ENCODE peak calls at places on chromosome 3, in six cellular contexts. Q is trophoblast cell, R is mesenchymal stem cell, W is H9, K is neuronal stem cell, V is H1. X is an unnamed sample.

GRCh38 chr3:192843742-192844350 is 73.8 kb downstream of the MB21D2 start:
- DNase-seq in Q (no peak), R (no peak), W (no peak), K (no peak), V (no peak), X (no peak)

GRCh38 chr3:179068779-179069530 is 2.7 kb downstream of the ZMAT3 start:
- DNase-seq in Q (no peak), R (peak), W (no peak), K (no peak), V (no peak), X (peak)

GRCh38 chr3:66239513-66240135 is 18.8 kb downstream of the SLC25A26 start:
- DNase-seq in Q (no peak), R (no peak), W (no peak), K (no peak), V (no peak), X (no peak)

GRCh38 chr3:179646177-179646576 is 6.7 kb upstream of the USP13 start:
- DNase-seq in Q (no peak), R (no peak), W (no peak), K (no peak), V (no peak), X (no peak)

GRCh38 chr3:179852117-179852886 is 184.4 kb downstream of the PEX5L start:
- DNase-seq in Q (peak), R (peak), W (peak), K (no peak), V (no peak), X (peak)

GRCh38 chr3:157794771-157795170 is 291.6 kb upstream of the VEPH1 start:
- DNase-seq in Q (no peak), R (peak), W (no peak), K (no peak), V (no peak), X (peak)

GRCh38 chr3:189927975-189928895 is 192.5 kb downstream of the P3H2 start:
- DNase-seq in Q (peak), R (no peak), W (no peak), K (no peak), V (no peak), X (no peak)

GRCh38 chr3:105786988-105787387 is 81.8 kb downstream of the CBLB start:
- DNase-seq in Q (no peak), R (no peak), W (no peak), K (no peak), V (no peak), X (no peak)

GRCh38 chr3:73475175-73475574 is 149.6 kb downstream of the PDZRN3 start:
- DNase-seq in Q (no peak), R (no peak), W (no peak), K (no peak), V (no peak), X (no peak)

GRCh38 chr3:151169262-151169661 is 33.8 kb downstream of the GPR171 start:
- DNase-seq in Q (peak), R (peak), W (no peak), K (no peak), V (no peak), X (peak)

GRCh38 chr3:157436583-157437300 is at the start of gene PTX3:
- DNase-seq in Q (peak), R (peak), W (peak), K (peak), V (no peak), X (peak)

GRCh38 chr3:73401058-73401457 is 223.7 kb downstream of the PDZRN3 start:
- DNase-seq in Q (peak), R (peak), W (no peak), K (no peak), V (no peak), X (peak)

GRCh38 chr3:42159706-42160472 is 68.7 kb downstream of the TRAK1 start:
- DNase-seq in Q (peak), R (peak), W (peak), K (peak), V (peak), X (no peak)

GRCh38 chr3:192435241-192435640 is 292.1 kb downstream of the FGF12 start:
- DNase-seq in Q (no peak), R (no peak), W (no peak), K (no peak), V (no peak), X (no peak)

GRCh38 chr3:9091811-9092210 is 128.5 kb upstream of the RAD18 start:
- DNase-seq in Q (no peak), R (no peak), W (no peak), K (no peak), V (no peak), X (no peak)

GRCh38 chr3:42071720-42072582 is 19.2 kb upstream of the TRAK1 start:
- DNase-seq in Q (peak), R (peak), W (peak), K (no peak), V (no peak), X (peak)

GRCh38 chr3:185335799-185336198 is 27.1 kb upstream of the MAP3K13 start:
- DNase-seq in Q (peak), R (peak), W (no peak), K (no peak), V (no peak), X (peak)

GRCh38 chr3:60188803-60189202 is 1062.4 kb downstream of the FHIT start:
- DNase-seq in Q (peak), R (no peak), W (no peak), K (no peak), V (no peak), X (no peak)

GRCh38 chr3:48068886-48069285 is 52.7 kb upstream of the MAP4 start:
- DNase-seq in Q (no peak), R (no peak), W (no peak), K (no peak), V (no peak), X (no peak)

GRCh38 chr3:121844892-121845291 is 9.9 kb downstream of the EAF2 start:
- DNase-seq in Q (no peak), R (no peak), W (no peak), K (no peak), V (no peak), X (no peak)

GRCh38 chr3:59502806-59503205 is 453.0 kb upstream of the CFAP20DC start:
- DNase-seq in Q (peak), R (peak), W (no peak), K (no peak), V (no peak), X (peak)

GRCh38 chr3:62229908-62230307 is 143.4 kb downstream of the FEZF2 start:
- DNase-seq in Q (peak), R (peak), W (no peak), K (no peak), V (no peak), X (no peak)

GRCh38 chr3:129609591-129610169 is 3.2 kb upstream of the PLXND1 start:
- DNase-seq in Q (peak), R (no peak), W (no peak), K (no peak), V (no peak), X (peak)

GRCh38 chr3:49411550-49411967 is 217 bp downstream of the RHOA start:
- DNase-seq in Q (no peak), R (no peak), W (no peak), K (no peak), V (no peak), X (no peak)

GRCh38 chr3:69738859-69739203 is 433 bp upstream of the MITF start:
- DNase-seq in Q (no peak), R (no peak), W (no peak), K (no peak), V (no peak), X (no peak)

GRCh38 chr3:148079370-148079769 is 618.3 kb upstream of the AGTR1 start:
- DNase-seq in Q (no peak), R (peak), W (no peak), K (no peak), V (no peak), X (no peak)

GRCh38 chr3:148077318-148077923 is 620.3 kb upstream of the AGTR1 start:
- DNase-seq in Q (peak), R (peak), W (no peak), K (no peak), V (no peak), X (peak)

GRCh38 chr3:148075829-148076716 is 621.6 kb upstream of the AGTR1 start:
- DNase-seq in Q (peak), R (peak), W (peak), K (peak), V (no peak), X (peak)

GRCh38 chr3:148078659-148079058 is 619.0 kb upstream of the AGTR1 start:
- DNase-seq in Q (no peak), R (no peak), W (no peak), K (no peak), V (no peak), X (no peak)

GRCh38 chr3:148077951-148078350 is 619.8 kb upstream of the AGTR1 start:
- DNase-seq in Q (no peak), R (no peak), W (no peak), K (no peak), V (no peak), X (no peak)
- H2AFZ ChIP-seq in Q (no peak), R (no peak), W (no peak), K (no peak), V (no peak), X (no peak)

DNA sequence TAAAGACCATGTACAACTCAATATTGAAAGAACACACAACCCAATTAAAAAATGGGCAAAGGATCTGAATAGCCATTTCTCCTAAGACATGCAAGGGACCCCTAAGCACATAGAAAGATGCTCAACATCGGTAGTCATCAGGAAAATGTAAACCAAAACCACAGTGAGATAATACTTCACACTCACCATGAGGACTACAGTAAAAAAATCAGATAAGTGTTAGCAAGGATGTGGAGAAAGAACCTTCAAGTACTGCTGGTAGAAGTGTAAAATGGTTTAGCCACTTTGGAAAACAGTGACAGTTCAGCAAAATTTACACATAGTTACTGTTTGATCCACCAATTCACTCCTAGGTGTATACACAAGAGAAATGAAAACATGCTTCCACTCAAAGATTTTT is 30.1 kb upstream of the XIRP1 start:
- DNase-seq in Q (no peak), R (peak), W (no peak), K (no peak), V (no peak), X (no peak)
- H3K14ac ChIP-seq in Q (no peak), R (no peak), W (no peak), K (no peak), V (no peak), X (no peak)

GRCh38 chr3:51958603-51959521 is 3.7 kb downstream of the GPR62 start:
- DNase-seq in Q (no peak), R (no peak), W (no peak), K (no peak), V (no peak), X (no peak)

GRCh38 chr3:51961011-51961410 is 5.8 kb downstream of the GPR62 start:
- DNase-seq in Q (no peak), R (no peak), W (no peak), K (no peak), V (no peak), X (no peak)

GRCh38 chr3:51960386-51960785 is 5.2 kb downstream of the GPR62 start:
- DNase-seq in Q (no peak), R (no peak), W (no peak), K (no peak), V (no peak), X (no peak)

GRCh38 chr3:51957520-51958205 is 2.5 kb downstream of the GPR62 start:
- DNase-seq in Q (no peak), R (no peak), W (no peak), K (no peak), V (no peak), X (no peak)

DNA sequence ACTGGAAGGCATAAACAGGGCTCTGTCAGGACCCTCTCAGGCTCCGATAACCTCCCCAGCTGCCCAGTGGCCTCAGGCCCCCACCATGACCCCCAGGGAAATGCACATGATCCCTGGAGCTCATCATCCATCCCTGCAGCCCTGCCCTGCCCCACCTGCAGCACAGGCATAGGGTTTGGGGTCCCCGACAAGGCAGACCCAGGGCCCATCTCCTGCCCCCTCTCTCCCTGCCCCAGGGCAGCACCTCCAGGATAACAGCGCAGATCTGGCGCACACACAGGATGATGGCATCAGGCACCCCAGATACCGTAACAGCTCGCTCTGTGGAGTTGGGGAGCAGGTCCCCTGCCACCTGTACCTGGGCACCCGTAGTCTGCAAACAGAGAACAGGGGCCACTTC is 4.5 kb downstream of the GPR62 start:
- DNase-seq in Q (no peak), R (no peak), W (no peak), K (no peak), V (no peak), X (no peak)
- H2AFZ ChIP-seq in Q (no peak), R (no peak), W (no peak), K (no peak), V (no peak), X (no peak)

GRCh38 chr3:107372506-107372905 is 4.7 kb upstream of the CCDC54 start:
- DNase-seq in Q (no peak), R (no peak), W (no peak), K (no peak), V (no peak), X (no peak)

GRCh38 chr3:107368999-107369398 is 8.2 kb upstream of the CCDC54 start:
- DNase-seq in Q (peak), R (no peak), W (no peak), K (no peak), V (no peak), X (no peak)

GRCh38 chr3:107370902-107371301 is 6.3 kb upstream of the CCDC54 start:
- DNase-seq in Q (no peak), R (no peak), W (no peak), K (no peak), V (no peak), X (no peak)

GRCh38 chr3:107367353-107367752 is 9.9 kb upstream of the CCDC54 start:
- DNase-seq in Q (no peak), R (peak), W (no peak), K (no peak), V (no peak), X (peak)

GRCh38 chr3:107369791-107370190 is 7.4 kb upstream of the CCDC54 start:
- DNase-seq in Q (no peak), R (no peak), W (no peak), K (no peak), V (no peak), X (peak)
- H3K14ac ChIP-seq in Q (no peak), R (no peak), W (no peak), K (no peak), V (no peak), X (no peak)

GRCh38 chr3:53255360-53255774 is 455 bp downstream of the TKT start:
- DNase-seq in Q (peak), R (peak), W (no peak), K (no peak), V (no peak), X (no peak)

GRCh38 chr3:53258600-53259426 is 3.0 kb upstream of the TKT start:
- DNase-seq in Q (no peak), R (no peak), W (peak), K (no peak), V (no peak), X (no peak)

GRCh38 chr3:53255775-53256703 is at the start of gene TKT:
- DNase-seq in Q (peak), R (peak), W (peak), K (peak), V (peak), X (peak)

GRCh38 chr3:53256704-53257055 is 858 bp upstream of the TKT start:
- DNase-seq in Q (no peak), R (no peak), W (no peak), K (no peak), V (no peak), X (no peak)

GRCh38 chr3:53257465-53257864 is 1.6 kb upstream of the TKT start:
- DNase-seq in Q (no peak), R (no peak), W (no peak), K (no peak), V (no peak), X (no peak)
- H2AFZ ChIP-seq in Q (no peak), R (no peak), W (no peak), K (no peak), V (no peak), X (no peak)

DNA sequence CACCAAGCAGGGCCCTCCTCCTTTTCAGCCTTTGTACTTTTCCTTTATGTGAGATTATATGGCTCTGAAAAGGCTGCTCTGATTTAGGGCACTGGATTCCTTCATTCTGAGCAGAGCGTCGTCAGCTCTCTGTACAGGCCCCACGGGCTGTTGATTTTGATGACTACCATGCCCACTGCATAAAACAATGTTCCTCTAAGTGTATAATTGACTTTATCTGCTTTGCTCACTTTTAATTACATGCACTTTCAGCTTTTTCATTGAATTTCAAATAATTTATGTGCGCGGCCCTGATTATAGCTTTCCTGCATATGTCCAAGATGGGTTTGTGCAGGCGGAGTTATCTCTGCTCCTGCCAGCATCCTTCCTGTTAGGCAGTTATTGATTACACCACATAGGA is 4.4 kb upstream of the PSMD6 start:
- DNase-seq in Q (no peak), R (no peak), W (no peak), K (no peak), V (no peak), X (no peak)
- H3K14ac ChIP-seq in Q (no peak), R (no peak), W (no peak), K (no peak), V (no peak), X (no peak)

DNA sequence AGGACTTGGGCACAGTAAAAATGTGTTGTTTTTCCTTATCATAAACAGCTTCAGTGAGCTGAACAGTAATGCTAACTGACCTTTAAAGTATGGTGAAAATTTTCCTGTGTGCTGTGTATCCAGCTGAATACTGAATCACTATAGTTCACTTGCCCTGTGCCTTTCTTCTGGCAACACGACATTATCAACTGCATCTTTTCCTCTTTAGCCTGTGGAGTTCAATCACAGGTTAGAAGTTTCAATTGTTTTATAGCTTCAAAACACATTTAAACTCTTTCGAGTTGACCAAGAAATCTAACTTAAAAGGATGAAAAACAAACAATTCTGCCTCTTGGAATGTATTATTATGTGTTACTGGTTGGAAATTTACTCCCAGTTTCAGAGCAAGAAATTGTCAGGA is 1120.7 kb upstream of the ALCAM start:
- DNase-seq in Q (no peak), R (no peak), W (no peak), K (no peak), V (no peak), X (no peak)
- H2AFZ ChIP-seq in Q (no peak), R (no peak), W (no peak), K (no peak), V (peak), X (no peak)

X was measured in IMR-90.